ENCODE peak calls at places on chromosomes 6 and 20, in ten cellular contexts. One of them, this sample, is unnamed.

GRCh38 chr6:137342607-137343186 is 123.5 kb upstream of the IFNGR1 start:
- DNase-seq in psoas muscle: no peak
- DNase-seq in HepG2: no peak
- DNase-seq in adrenal gland: no peak
- DNase-seq in neural progenitor cell: no peak
- DNase-seq in PC-9: no peak
- DNase-seq in OCI-LY7: no peak
- DNase-seq in foreskin keratinocyte: no peak
- DNase-seq in CD4-positive, CD25-positive, alpha-beta regulatory T cell: no peak
- DNase-seq in esophagus squamous epithelium: no peak
- DNase-seq in this sample: no peak

GRCh38 chr20:35329435-35330139 is 37.4 kb upstream of the FAM83C start:
- DNase-seq in neural progenitor cell: peak
- DNase-seq in CD4-positive, CD25-positive, alpha-beta regulatory T cell: no peak
- DNase-seq in esophagus squamous epithelium: no peak
- DNase-seq in adrenal gland: no peak
- DNase-seq in PC-9: peak
- DNase-seq in HepG2: peak
- DNase-seq in foreskin keratinocyte: peak
- DNase-seq in OCI-LY7: peak
- DNase-seq in psoas muscle: peak
- DNase-seq in this sample: no peak

GRCh38 chr6:68738039-68738438 is 103.0 kb downstream of the ADGRB3 start:
- DNase-seq in esophagus squamous epithelium: no peak
- DNase-seq in adrenal gland: no peak
- DNase-seq in neural progenitor cell: no peak
- DNase-seq in foreskin keratinocyte: no peak
- DNase-seq in psoas muscle: no peak
- DNase-seq in PC-9: no peak
- DNase-seq in HepG2: no peak
- DNase-seq in OCI-LY7: no peak
- DNase-seq in CD4-positive, CD25-positive, alpha-beta regulatory T cell: no peak
- DNase-seq in this sample: no peak

GRCh38 chr6:21594427-21595264 is 1.1 kb downstream of the SOX4 start:
- DNase-seq in psoas muscle: peak
- DNase-seq in CD4-positive, CD25-positive, alpha-beta regulatory T cell: peak
- DNase-seq in esophagus squamous epithelium: no peak
- DNase-seq in HepG2: peak
- DNase-seq in foreskin keratinocyte: peak
- DNase-seq in adrenal gland: peak
- DNase-seq in neural progenitor cell: peak
- DNase-seq in OCI-LY7: peak
- DNase-seq in PC-9: peak
- DNase-seq in this sample: no peak

GRCh38 chr6:118875672-118876071 is 18.3 kb upstream of the ASF1A start:
- DNase-seq in HepG2: no peak
- DNase-seq in foreskin keratinocyte: no peak
- DNase-seq in psoas muscle: no peak
- DNase-seq in CD4-positive, CD25-positive, alpha-beta regulatory T cell: no peak
- DNase-seq in esophagus squamous epithelium: no peak
- DNase-seq in neural progenitor cell: no peak
- DNase-seq in PC-9: no peak
- DNase-seq in OCI-LY7: no peak
- DNase-seq in adrenal gland: no peak
- DNase-seq in this sample: no peak

GRCh38 chr20:61977387-61977786 is 88.3 kb downstream of the TAF4 start:
- DNase-seq in PC-9: no peak
- DNase-seq in CD4-positive, CD25-positive, alpha-beta regulatory T cell: no peak
- DNase-seq in HepG2: no peak
- DNase-seq in psoas muscle: no peak
- DNase-seq in neural progenitor cell: no peak
- DNase-seq in esophagus squamous epithelium: no peak
- DNase-seq in OCI-LY7: no peak
- DNase-seq in foreskin keratinocyte: no peak
- DNase-seq in adrenal gland: no peak
- DNase-seq in this sample: no peak

GRCh38 chr20:2005831-2006426 is 12.1 kb upstream of the PDYN start:
- DNase-seq in psoas muscle: peak
- DNase-seq in neural progenitor cell: peak
- DNase-seq in adrenal gland: peak
- DNase-seq in foreskin keratinocyte: peak
- DNase-seq in PC-9: peak
- DNase-seq in OCI-LY7: peak
- DNase-seq in esophagus squamous epithelium: no peak
- DNase-seq in HepG2: peak
- DNase-seq in CD4-positive, CD25-positive, alpha-beta regulatory T cell: no peak
- DNase-seq in this sample: no peak

GRCh38 chr6:108778421-108779186 is 69.6 kb upstream of the ARMC2 start:
- DNase-seq in PC-9: no peak
- DNase-seq in esophagus squamous epithelium: no peak
- DNase-seq in neural progenitor cell: no peak
- DNase-seq in OCI-LY7: no peak
- DNase-seq in HepG2: no peak
- DNase-seq in foreskin keratinocyte: no peak
- DNase-seq in CD4-positive, CD25-positive, alpha-beta regulatory T cell: no peak
- DNase-seq in psoas muscle: no peak
- DNase-seq in adrenal gland: no peak
- DNase-seq in this sample: no peak

GRCh38 chr6:132812255-132812732 is 2.1 kb upstream of the RPS12 start:
- DNase-seq in CD4-positive, CD25-positive, alpha-beta regulatory T cell: no peak
- DNase-seq in OCI-LY7: peak
- DNase-seq in psoas muscle: no peak
- DNase-seq in foreskin keratinocyte: peak
- DNase-seq in PC-9: no peak
- DNase-seq in HepG2: peak
- DNase-seq in neural progenitor cell: peak
- DNase-seq in adrenal gland: no peak
- DNase-seq in esophagus squamous epithelium: no peak
- DNase-seq in this sample: no peak

GRCh38 chr6:135506270-135506997 is 8.9 kb upstream of the AHI1 start:
- DNase-seq in HepG2: peak
- DNase-seq in OCI-LY7: peak
- DNase-seq in adrenal gland: no peak
- DNase-seq in foreskin keratinocyte: peak
- DNase-seq in CD4-positive, CD25-positive, alpha-beta regulatory T cell: no peak
- DNase-seq in neural progenitor cell: peak
- DNase-seq in psoas muscle: no peak
- DNase-seq in esophagus squamous epithelium: no peak
- DNase-seq in PC-9: peak
- DNase-seq in this sample: no peak

GRCh38 chr6:84035484-84035883 is 1.9 kb downstream of the MRAP2 start:
- DNase-seq in neural progenitor cell: no peak
- DNase-seq in foreskin keratinocyte: no peak
- DNase-seq in adrenal gland: no peak
- DNase-seq in psoas muscle: no peak
- DNase-seq in OCI-LY7: no peak
- DNase-seq in esophagus squamous epithelium: no peak
- DNase-seq in PC-9: no peak
- DNase-seq in HepG2: no peak
- DNase-seq in CD4-positive, CD25-positive, alpha-beta regulatory T cell: no peak
- DNase-seq in this sample: no peak

GRCh38 chr6:111805511-111806181 is 67.6 kb downstream of the FYN start:
- DNase-seq in neural progenitor cell: peak
- DNase-seq in adrenal gland: no peak
- DNase-seq in HepG2: no peak
- DNase-seq in foreskin keratinocyte: no peak
- DNase-seq in OCI-LY7: peak
- DNase-seq in esophagus squamous epithelium: no peak
- DNase-seq in psoas muscle: no peak
- DNase-seq in CD4-positive, CD25-positive, alpha-beta regulatory T cell: peak
- DNase-seq in PC-9: peak
- DNase-seq in this sample: no peak

GRCh38 chr6:3068329-3069223 is at the start of gene RIPK1:
- DNase-seq in CD4-positive, CD25-positive, alpha-beta regulatory T cell: peak
- DNase-seq in PC-9: peak
- DNase-seq in esophagus squamous epithelium: peak
- DNase-seq in adrenal gland: peak
- DNase-seq in HepG2: peak
- DNase-seq in psoas muscle: peak
- DNase-seq in neural progenitor cell: peak
- DNase-seq in OCI-LY7: peak
- DNase-seq in foreskin keratinocyte: peak
- DNase-seq in this sample: peak

GRCh38 chr6:84263557-84263956 is 36.1 kb upstream of the CEP162 start:
- DNase-seq in HepG2: peak
- DNase-seq in CD4-positive, CD25-positive, alpha-beta regulatory T cell: no peak
- DNase-seq in foreskin keratinocyte: peak
- DNase-seq in OCI-LY7: no peak
- DNase-seq in adrenal gland: no peak
- DNase-seq in esophagus squamous epithelium: no peak
- DNase-seq in psoas muscle: no peak
- DNase-seq in PC-9: no peak
- DNase-seq in neural progenitor cell: peak
- DNase-seq in this sample: no peak

GRCh38 chr6:24985313-24985712 is 49.6 kb upstream of the RIPOR2 start:
- DNase-seq in OCI-LY7: no peak
- DNase-seq in adrenal gland: no peak
- DNase-seq in foreskin keratinocyte: no peak
- DNase-seq in neural progenitor cell: peak
- DNase-seq in psoas muscle: no peak
- DNase-seq in PC-9: no peak
- DNase-seq in HepG2: no peak
- DNase-seq in CD4-positive, CD25-positive, alpha-beta regulatory T cell: no peak
- DNase-seq in esophagus squamous epithelium: no peak
- DNase-seq in this sample: no peak

GRCh38 chr6:57974653-57975052 is 657.2 kb downstream of the PRIM2 start:
- DNase-seq in foreskin keratinocyte: no peak
- DNase-seq in adrenal gland: no peak
- DNase-seq in OCI-LY7: no peak
- DNase-seq in HepG2: no peak
- DNase-seq in PC-9: no peak
- DNase-seq in CD4-positive, CD25-positive, alpha-beta regulatory T cell: no peak
- DNase-seq in esophagus squamous epithelium: no peak
- DNase-seq in psoas muscle: no peak
- DNase-seq in neural progenitor cell: no peak
- DNase-seq in this sample: no peak

GRCh38 chr20:50788868-50789125 is 6.1 kb upstream of the BCAS4 start:
- DNase-seq in OCI-LY7: no peak
- DNase-seq in PC-9: no peak
- DNase-seq in esophagus squamous epithelium: no peak
- DNase-seq in HepG2: no peak
- DNase-seq in foreskin keratinocyte: no peak
- DNase-seq in CD4-positive, CD25-positive, alpha-beta regulatory T cell: no peak
- DNase-seq in neural progenitor cell: no peak
- DNase-seq in psoas muscle: no peak
- DNase-seq in adrenal gland: no peak
- DNase-seq in this sample: no peak
- H3K27ac ChIP-seq in OCI-LY7: no peak
- H3K27ac ChIP-seq in PC-9: no peak
- H3K27ac ChIP-seq in esophagus squamous epithelium: no peak
- H3K27ac ChIP-seq in HepG2: peak
- H3K27ac ChIP-seq in foreskin keratinocyte: no peak
- H3K27ac ChIP-seq in CD4-positive, CD25-positive, alpha-beta regulatory T cell: no peak
- H3K27ac ChIP-seq in neural progenitor cell: no peak
- H3K27ac ChIP-seq in psoas muscle: no peak
- H3K27ac ChIP-seq in adrenal gland: no peak
- H3K27ac ChIP-seq in this sample: no peak

DNA sequence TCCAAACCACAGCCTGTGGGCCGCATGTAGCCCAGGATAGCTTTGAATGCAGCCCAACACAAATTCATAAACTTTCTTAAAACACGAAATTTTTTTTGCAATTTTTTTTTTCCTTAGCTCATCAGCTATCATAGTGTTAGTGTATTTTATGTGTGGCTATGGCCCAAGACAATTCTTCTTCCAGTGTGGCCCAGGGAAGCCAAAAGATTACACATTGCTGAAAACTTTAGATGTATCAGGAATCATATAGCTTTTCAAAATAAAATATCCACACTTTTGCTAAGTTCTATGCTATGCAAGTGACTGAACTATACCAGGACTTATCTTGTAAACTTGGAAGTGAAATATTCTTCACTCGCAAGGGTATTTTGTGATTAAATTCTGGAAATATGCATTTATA is 49.7 kb downstream of the MTHFD1L start:
- DNase-seq in HepG2: no peak
- DNase-seq in esophagus squamous epithelium: no peak
- DNase-seq in OCI-LY7: no peak
- DNase-seq in neural progenitor cell: no peak
- DNase-seq in CD4-positive, CD25-positive, alpha-beta regulatory T cell: no peak
- DNase-seq in PC-9: no peak
- DNase-seq in adrenal gland: no peak
- DNase-seq in foreskin keratinocyte: no peak
- DNase-seq in psoas muscle: no peak
- DNase-seq in this sample: no peak
- H3K27ac ChIP-seq in HepG2: no peak
- H3K27ac ChIP-seq in esophagus squamous epithelium: no peak
- H3K27ac ChIP-seq in OCI-LY7: no peak
- H3K27ac ChIP-seq in neural progenitor cell: no peak
- H3K27ac ChIP-seq in CD4-positive, CD25-positive, alpha-beta regulatory T cell: no peak
- H3K27ac ChIP-seq in PC-9: no peak
- H3K27ac ChIP-seq in adrenal gland: no peak
- H3K27ac ChIP-seq in foreskin keratinocyte: no peak
- H3K27ac ChIP-seq in psoas muscle: no peak
- H3K27ac ChIP-seq in this sample: no peak

GRCh38 chr20:41406896-41407444 is 40.4 kb upstream of the EMILIN3 start:
- DNase-seq in neural progenitor cell: no peak
- DNase-seq in HepG2: no peak
- DNase-seq in adrenal gland: no peak
- DNase-seq in PC-9: no peak
- DNase-seq in CD4-positive, CD25-positive, alpha-beta regulatory T cell: no peak
- DNase-seq in foreskin keratinocyte: no peak
- DNase-seq in esophagus squamous epithelium: no peak
- DNase-seq in OCI-LY7: no peak
- DNase-seq in psoas muscle: no peak
- DNase-seq in this sample: no peak
- H3K27ac ChIP-seq in neural progenitor cell: no peak
- H3K27ac ChIP-seq in HepG2: no peak
- H3K27ac ChIP-seq in adrenal gland: no peak
- H3K27ac ChIP-seq in PC-9: no peak
- H3K27ac ChIP-seq in CD4-positive, CD25-positive, alpha-beta regulatory T cell: no peak
- H3K27ac ChIP-seq in foreskin keratinocyte: no peak
- H3K27ac ChIP-seq in esophagus squamous epithelium: no peak
- H3K27ac ChIP-seq in OCI-LY7: no peak
- H3K27ac ChIP-seq in psoas muscle: no peak
- H3K27ac ChIP-seq in this sample: no peak

DNA sequence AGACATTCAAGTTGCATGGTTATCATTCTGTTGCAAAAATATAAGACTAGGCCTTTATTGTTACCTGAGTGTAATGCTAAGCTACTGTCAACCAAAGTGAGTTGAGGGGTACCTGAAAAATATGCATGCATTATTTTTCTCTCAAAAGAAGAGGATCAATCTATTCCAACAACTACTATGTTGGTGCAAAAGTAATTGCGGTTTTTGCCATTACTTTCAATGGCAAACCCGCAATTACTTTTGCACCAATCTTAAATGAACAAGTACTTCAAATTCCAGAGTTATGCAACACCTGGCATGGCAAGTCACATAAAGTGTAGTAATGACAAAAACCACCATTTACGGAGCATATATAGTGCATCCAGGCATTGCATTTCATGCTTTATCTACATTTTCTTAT is 307.0 kb upstream of the NOX3 start:
- DNase-seq in CD4-positive, CD25-positive, alpha-beta regulatory T cell: no peak
- DNase-seq in OCI-LY7: no peak
- DNase-seq in adrenal gland: no peak
- DNase-seq in esophagus squamous epithelium: no peak
- DNase-seq in foreskin keratinocyte: no peak
- DNase-seq in neural progenitor cell: no peak
- DNase-seq in psoas muscle: no peak
- DNase-seq in HepG2: no peak
- DNase-seq in PC-9: no peak
- DNase-seq in this sample: no peak
- H3K27ac ChIP-seq in CD4-positive, CD25-positive, alpha-beta regulatory T cell: no peak
- H3K27ac ChIP-seq in OCI-LY7: no peak
- H3K27ac ChIP-seq in adrenal gland: no peak
- H3K27ac ChIP-seq in esophagus squamous epithelium: no peak
- H3K27ac ChIP-seq in foreskin keratinocyte: no peak
- H3K27ac ChIP-seq in neural progenitor cell: no peak
- H3K27ac ChIP-seq in psoas muscle: no peak
- H3K27ac ChIP-seq in HepG2: no peak
- H3K27ac ChIP-seq in PC-9: no peak
- H3K27ac ChIP-seq in this sample: no peak

GRCh38 chr6:54981276-54981609 is 134.7 kb downstream of the FAM83B start:
- DNase-seq in foreskin keratinocyte: no peak
- DNase-seq in adrenal gland: no peak
- DNase-seq in HepG2: no peak
- DNase-seq in OCI-LY7: no peak
- DNase-seq in neural progenitor cell: no peak
- DNase-seq in psoas muscle: no peak
- DNase-seq in PC-9: no peak
- DNase-seq in esophagus squamous epithelium: no peak
- DNase-seq in CD4-positive, CD25-positive, alpha-beta regulatory T cell: no peak
- DNase-seq in this sample: no peak
- H3K27ac ChIP-seq in foreskin keratinocyte: peak
- H3K27ac ChIP-seq in adrenal gland: no peak
- H3K27ac ChIP-seq in HepG2: no peak
- H3K27ac ChIP-seq in OCI-LY7: no peak
- H3K27ac ChIP-seq in neural progenitor cell: no peak
- H3K27ac ChIP-seq in psoas muscle: no peak
- H3K27ac ChIP-seq in PC-9: peak
- H3K27ac ChIP-seq in esophagus squamous epithelium: no peak
- H3K27ac ChIP-seq in CD4-positive, CD25-positive, alpha-beta regulatory T cell: no peak
- H3K27ac ChIP-seq in this sample: peak